ENCODE peak calls at places on chromosomes 5 and 9, in six cellular contexts. T is CD4-positive, CD25-positive, alpha-beta regulatory T cell; L is neural progenitor cell; K is stimulated activated CD8-positive, alpha-beta memory T cell treated with anti-CD3 and anti-CD28 coated beads, Interleukin-15, amount 100 ng/mL, for 24 hours; R is transverse colon; A is left ventricle myocardium inferior. D is an unnamed sample.

GRCh38 chr5:112445626-112446350 is 26.7 kb upstream of the EPB41L4A start:
- DNase-seq in T (no peak), L (no peak), K (no peak), R (no peak), A (no peak), D (no peak)

GRCh38 chr5:135208555-135209494 is 174.8 kb upstream of the PITX1 start:
- DNase-seq in T (no peak), L (no peak), K (no peak), R (peak; percentile 32), A (no peak), D (peak; percentile 58)

GRCh38 chr9:16637938-16638337 is 232.5 kb downstream of the BNC2 start:
- DNase-seq in T (no peak), L (no peak), K (no peak), R (no peak), A (no peak), D (no peak)

GRCh38 chr9:36092509-36093215 is 43.9 kb upstream of the GLIPR2 start:
- DNase-seq in T (peak; percentile 87), L (no peak), K (no peak), R (peak; percentile 28), A (no peak), D (no peak)

GRCh38 chr9:76624381-76625048 is 139.7 kb upstream of the PCA3 start:
- DNase-seq in T (no peak), L (peak; percentile 15), K (no peak), R (no peak), A (no peak), D (no peak)

GRCh38 chr9:37242089-37242488 is 121.7 kb downstream of the ZCCHC7 start:
- DNase-seq in T (no peak), L (no peak), K (no peak), R (no peak), A (no peak), D (no peak)

GRCh38 chr9:123049589-123050222 is 16.2 kb downstream of the GPR21 start:
- DNase-seq in T (no peak), L (no peak), K (no peak), R (peak; percentile 38), A (no peak), D (peak; percentile 56)

GRCh38 chr9:91681461-91682305 is 258.1 kb upstream of the NFIL3 start:
- DNase-seq in T (peak; percentile 55), L (peak; percentile 91), K (peak; percentile 52), R (peak; percentile 78), A (peak; percentile 75), D (peak; percentile 77)

GRCh38 chr5:60510663-60511062 is 189.3 kb downstream of the DEPDC1B start:
- DNase-seq in T (no peak), L (peak; percentile 30), K (no peak), R (no peak), A (no peak), D (no peak)

GRCh38 chr5:141001854-141002666 is 35.8 kb downstream of the PCDHAC2 start:
- DNase-seq in T (no peak), L (peak; percentile 84), K (no peak), R (peak; percentile 8), A (no peak), D (no peak)

GRCh38 chr9:82982271-82982880 is 80.6 kb downstream of the RASEF start:
- DNase-seq in T (no peak), L (no peak), K (no peak), R (no peak), A (no peak), D (no peak)

GRCh38 chr9:36961568-36962360 is 72.3 kb downstream of the PAX5 start:
- DNase-seq in T (no peak), L (no peak), K (no peak), R (no peak), A (no peak), D (no peak)

GRCh38 chr5:180523629-180524466 is 29.7 kb downstream of the CNOT6 start:
- DNase-seq in T (no peak), L (no peak), K (no peak), R (no peak), A (no peak), D (no peak)

D was measured in uterus.